ENCODE peak calls at places on chromosomes 12 and 14, in six cellular contexts. One of them, this sample, is unnamed. For H3K36me3, the result is how much of the 10 kb centered on the place peaks cover.

GRCh38 chr12:113065126-113066007 is 8.8 kb downstream of the DTX1 start:
- DNase-seq in H1: no peak
- DNase-seq in K562: peak
- DNase-seq in HepG2: no peak
- DNase-seq in HCT116: no peak
- DNase-seq in GM12878: no peak
- DNase-seq in this sample: peak

GRCh38 chr14:52241102-52241793 is 26.2 kb upstream of the PTGDR start:
- DNase-seq in H1: no peak
- DNase-seq in HepG2: no peak
- DNase-seq in GM12878: no peak
- DNase-seq in HCT116: no peak
- DNase-seq in K562: no peak
- DNase-seq in this sample: no peak

GRCh38 chr12:3148366-3149000 is 71.3 kb downstream of the TSPAN9 start:
- DNase-seq in H1: no peak
- DNase-seq in HCT116: no peak
- DNase-seq in HepG2: no peak
- DNase-seq in GM12878: no peak
- DNase-seq in K562: no peak
- DNase-seq in this sample: no peak

GRCh38 chr12:6323340-6323994 is 13.0 kb downstream of the PLEKHG6 start:
- DNase-seq in H1: peak
- DNase-seq in GM12878: peak
- DNase-seq in HCT116: peak
- DNase-seq in HepG2: peak
- DNase-seq in K562: peak
- DNase-seq in this sample: peak

GRCh38 chr14:102187583-102188001 is 47.9 kb downstream of the WDR20 start:
- DNase-seq in HCT116: no peak
- DNase-seq in HepG2: no peak
- DNase-seq in GM12878: no peak
- DNase-seq in H1: no peak
- DNase-seq in K562: no peak
- DNase-seq in this sample: no peak

GRCh38 chr14:69002069-69002468 is 23.0 kb upstream of the ACTN1 start:
- DNase-seq in HCT116: no peak
- DNase-seq in HepG2: peak
- DNase-seq in H1: no peak
- DNase-seq in GM12878: no peak
- DNase-seq in K562: peak
- DNase-seq in this sample: no peak

GRCh38 chr12:124006582-124007170 is 33.7 kb downstream of the ZNF664 start:
- DNase-seq in H1: no peak
- DNase-seq in GM12878: no peak
- DNase-seq in HCT116: no peak
- DNase-seq in HepG2: no peak
- DNase-seq in K562: peak
- DNase-seq in this sample: no peak

GRCh38 chr12:53991077-53991460 is 6.1 kb downstream of the HOXC10 start:
- DNase-seq in GM12878: no peak
- DNase-seq in HCT116: no peak
- DNase-seq in K562: no peak
- DNase-seq in HepG2: no peak
- DNase-seq in H1: no peak
- DNase-seq in this sample: no peak

GRCh38 chr12:91142184-91142583 is 30.9 kb upstream of the LUM start:
- DNase-seq in H1: no peak
- DNase-seq in K562: no peak
- DNase-seq in GM12878: no peak
- DNase-seq in HCT116: no peak
- DNase-seq in HepG2: no peak
- DNase-seq in this sample: no peak

GRCh38 chr14:77458249-77458950 is 507 bp downstream of the AHSA1 start:
- DNase-seq in H1: no peak
- DNase-seq in K562: peak
- DNase-seq in GM12878: no peak
- DNase-seq in HCT116: no peak
- DNase-seq in HepG2: peak
- DNase-seq in this sample: peak

GRCh38 chr14:100416921-100417451 is 93.8 kb downstream of the SLC25A47 start:
- DNase-seq in HepG2: no peak
- DNase-seq in K562: no peak
- DNase-seq in HCT116: no peak
- DNase-seq in H1: no peak
- DNase-seq in GM12878: no peak
- DNase-seq in this sample: no peak

GRCh38 chr12:97921957-97922722 is 459.5 kb downstream of the RMST start:
- DNase-seq in GM12878: no peak
- DNase-seq in H1: no peak
- DNase-seq in HCT116: no peak
- DNase-seq in HepG2: no peak
- DNase-seq in K562: no peak
- DNase-seq in this sample: no peak

GRCh38 chr12:122082621-122083356 is 4.2 kb downstream of the MLXIP start:
- DNase-seq in HCT116: no peak
- DNase-seq in H1: no peak
- DNase-seq in GM12878: no peak
- DNase-seq in HepG2: no peak
- DNase-seq in K562: no peak
- DNase-seq in this sample: no peak

GRCh38 chr12:34333337-34333736 is 311.0 kb downstream of the ALG10 start:
- DNase-seq in HCT116: no peak
- DNase-seq in HepG2: no peak
- DNase-seq in H1: no peak
- DNase-seq in GM12878: no peak
- DNase-seq in K562: peak
- DNase-seq in this sample: no peak

GRCh38 chr14:101791919-101792572 is 30.5 kb downstream of the PPP2R5C start:
- DNase-seq in H1: no peak
- DNase-seq in GM12878: no peak
- DNase-seq in K562: no peak
- DNase-seq in HCT116: no peak
- DNase-seq in HepG2: no peak
- DNase-seq in this sample: no peak

GRCh38 chr12:48022676-48023385 is 18.6 kb upstream of the COL2A1 start:
- DNase-seq in HepG2: peak
- DNase-seq in HCT116: no peak
- DNase-seq in K562: no peak
- DNase-seq in H1: no peak
- DNase-seq in GM12878: no peak
- DNase-seq in this sample: no peak

GRCh38 chr12:105820407-105821140 is 318.2 kb downstream of the NUAK1 start:
- DNase-seq in H1: peak
- DNase-seq in GM12878: no peak
- DNase-seq in K562: no peak
- DNase-seq in HepG2: peak
- DNase-seq in HCT116: no peak
- DNase-seq in this sample: peak

GRCh38 chr12:64029013-64029857 is 184.7 kb downstream of the SRGAP1 start:
- DNase-seq in GM12878: no peak
- DNase-seq in K562: no peak
- DNase-seq in H1: no peak
- DNase-seq in HepG2: no peak
- DNase-seq in HCT116: no peak
- DNase-seq in this sample: no peak

GRCh38 chr12:54217774-54218221 is 29.0 kb upstream of the SMUG1 start:
- DNase-seq in HCT116: no peak
- DNase-seq in GM12878: no peak
- DNase-seq in H1: no peak
- DNase-seq in K562: no peak
- DNase-seq in HepG2: no peak
- DNase-seq in this sample: no peak

GRCh38 chr12:54173066-54173726 is 15.6 kb downstream of the SMUG1 start:
- DNase-seq in GM12878: no peak
- DNase-seq in K562: peak
- DNase-seq in H1: no peak
- DNase-seq in HCT116: no peak
- DNase-seq in HepG2: no peak
- DNase-seq in this sample: no peak

GRCh38 chr12:120125792-120126634 is 9.5 kb upstream of the RAB35 start:
- DNase-seq in K562: no peak
- DNase-seq in GM12878: no peak
- DNase-seq in HCT116: no peak
- DNase-seq in H1: no peak
- DNase-seq in HepG2: no peak
- DNase-seq in this sample: no peak

GRCh38 chr12:47776471-47777143 is 3.6 kb downstream of the SLC48A1 start:
- DNase-seq in GM12878: no peak
- DNase-seq in H1: no peak
- DNase-seq in HepG2: no peak
- DNase-seq in K562: no peak
- DNase-seq in HCT116: no peak
- DNase-seq in this sample: no peak

GRCh38 chr12:12890815-12891645 is at the start of gene GPRC5A:
- DNase-seq in HepG2: peak
- DNase-seq in HCT116: peak
- DNase-seq in K562: peak
- DNase-seq in GM12878: no peak
- DNase-seq in H1: no peak
- DNase-seq in this sample: peak

GRCh38 chr12:45502481-45502880 is 227.0 kb upstream of the ARID2 start:
- DNase-seq in H1: no peak
- DNase-seq in GM12878: no peak
- DNase-seq in K562: no peak
- DNase-seq in HepG2: no peak
- DNase-seq in HCT116: no peak
- DNase-seq in this sample: no peak

DNA sequence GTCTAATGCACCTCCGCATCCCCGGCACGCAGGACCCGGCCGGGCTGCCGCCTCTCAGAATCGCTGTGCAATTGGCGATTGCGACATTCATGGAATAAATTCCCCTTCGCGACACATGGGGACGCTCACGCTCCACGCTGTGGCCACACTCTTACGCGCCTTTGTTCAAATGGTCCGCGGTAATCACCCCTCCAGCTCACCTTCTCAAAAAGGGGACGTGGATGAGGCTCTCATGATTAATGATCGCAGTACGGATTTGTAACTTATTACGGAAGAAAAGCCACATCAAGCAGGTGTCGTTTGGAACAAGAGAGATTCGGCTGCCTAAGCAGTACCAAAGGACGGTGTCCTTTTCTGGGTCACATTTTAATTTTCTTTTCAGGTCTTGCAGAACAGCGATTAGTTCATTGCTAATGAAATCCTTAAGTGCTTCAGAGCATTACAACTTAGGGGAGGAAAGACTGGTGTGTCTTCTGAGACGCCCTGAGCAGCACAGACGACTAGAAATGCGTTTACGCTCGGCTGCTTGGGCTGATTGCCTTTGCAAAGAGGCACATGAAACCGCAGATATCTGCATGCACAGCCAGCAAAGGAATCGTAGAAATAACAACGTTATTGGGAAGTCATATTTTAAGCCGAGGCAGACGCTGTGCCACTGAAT is 37.3 kb upstream of the ADGRD1 start:
- DNase-seq in GM12878: peak
- DNase-seq in H1: peak
- DNase-seq in HepG2: peak
- DNase-seq in K562: peak
- DNase-seq in HCT116: peak
- DNase-seq in this sample: peak
- TF ChIP-seq ZNF274 in GM12878: no peak
- TF ChIP-seq ZNF274 in H1: no peak
- TF ChIP-seq ZNF274 in HepG2: no peak
- TF ChIP-seq ZNF274 in K562: no peak
- TF ChIP-seq ZNF274 in HCT116: no peak
- TF ChIP-seq ZNF274 in this sample: no peak

GRCh38 chr14:87052646-87053225 is 940.2 kb downstream of the GALC start:
- DNase-seq in K562: no peak
- DNase-seq in GM12878: no peak
- DNase-seq in HCT116: no peak
- DNase-seq in H1: no peak
- DNase-seq in HepG2: no peak
- DNase-seq in this sample: no peak
- H3K36me3 ChIP-seq in K562: under half
- H3K36me3 ChIP-seq in GM12878: under half
- H3K36me3 ChIP-seq in HCT116: under half
- H3K36me3 ChIP-seq in H1: under half
- H3K36me3 ChIP-seq in HepG2: under half
- H3K36me3 ChIP-seq in this sample: under half

GRCh38 chr14:32559048-32559447 is 229.9 kb downstream of the AKAP6 start:
- DNase-seq in HepG2: no peak
- DNase-seq in HCT116: no peak
- DNase-seq in K562: no peak
- DNase-seq in GM12878: no peak
- DNase-seq in H1: no peak
- DNase-seq in this sample: no peak

GRCh38 chr14:32564591-32564990 is 235.5 kb downstream of the AKAP6 start:
- DNase-seq in HepG2: no peak
- DNase-seq in GM12878: no peak
- DNase-seq in K562: no peak
- DNase-seq in H1: no peak
- DNase-seq in HCT116: no peak
- DNase-seq in this sample: no peak

GRCh38 chr14:32559595-32559994 is 230.5 kb downstream of the AKAP6 start:
- DNase-seq in H1: no peak
- DNase-seq in HepG2: no peak
- DNase-seq in K562: no peak
- DNase-seq in HCT116: no peak
- DNase-seq in GM12878: no peak
- DNase-seq in this sample: no peak

GRCh38 chr14:32560213-32560857 is 231.2 kb downstream of the AKAP6 start:
- DNase-seq in HCT116: peak
- DNase-seq in K562: peak
- DNase-seq in GM12878: no peak
- DNase-seq in H1: no peak
- DNase-seq in HepG2: peak
- DNase-seq in this sample: peak

GRCh38 chr14:32561520-32561919 is 232.4 kb downstream of the AKAP6 start:
- DNase-seq in HepG2: no peak
- DNase-seq in K562: no peak
- DNase-seq in H1: no peak
- DNase-seq in GM12878: no peak
- DNase-seq in HCT116: no peak
- DNase-seq in this sample: no peak
- TF ChIP-seq ZNF274 in HepG2: no peak
- TF ChIP-seq ZNF274 in K562: no peak
- TF ChIP-seq ZNF274 in H1: no peak
- TF ChIP-seq ZNF274 in GM12878: no peak
- TF ChIP-seq ZNF274 in HCT116: no peak
- TF ChIP-seq ZNF274 in this sample: no peak

DNA sequence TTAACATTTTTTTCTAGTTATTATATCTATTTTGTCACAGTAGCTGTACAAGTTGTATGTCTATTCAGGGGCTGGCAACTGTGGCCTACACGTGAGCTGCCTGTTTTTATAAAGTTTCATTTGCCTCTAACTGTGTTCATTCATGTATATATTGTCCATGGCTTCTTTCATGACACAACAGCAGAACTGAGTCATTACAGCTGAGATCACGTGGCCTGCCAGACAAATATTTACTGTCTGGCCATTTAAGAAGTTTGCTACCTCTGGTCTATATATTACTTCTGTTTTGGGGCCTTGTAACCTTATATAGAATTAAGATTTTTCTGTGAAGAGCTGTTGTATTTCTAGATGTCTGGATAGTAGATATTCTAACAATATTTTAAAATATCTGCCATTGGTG is 37.9 kb downstream of the KIAA0586 start:
- DNase-seq in GM12878: no peak
- DNase-seq in H1: no peak
- DNase-seq in K562: no peak
- DNase-seq in HepG2: peak
- DNase-seq in HCT116: no peak
- DNase-seq in this sample: no peak
- H3K36me3 ChIP-seq in GM12878: under half
- H3K36me3 ChIP-seq in H1: under half
- H3K36me3 ChIP-seq in K562: half or more
- H3K36me3 ChIP-seq in HepG2: under half
- H3K36me3 ChIP-seq in HCT116: under half
- H3K36me3 ChIP-seq in this sample: under half

This sample was measured in NT2/D1.